ENCODE peak calls at places on chromosomes 11 and 22, in four cellular contexts. One of them, this sample, is unnamed.

GRCh38 chr11:58928082-58928574 is 11.2 kb upstream of the GLYATL1 start:
- DNase-seq in AG09319: no peak
- DNase-seq in foreskin fibroblast: peak; percentile 42
- DNase-seq in CD4-positive, alpha-beta T cell: no peak
- DNase-seq in this sample: no peak

GRCh38 chr11:121367434-121367833 is 74.9 kb downstream of the SC5D start:
- DNase-seq in AG09319: no peak
- DNase-seq in foreskin fibroblast: peak; percentile 4
- DNase-seq in CD4-positive, alpha-beta T cell: no peak
- DNase-seq in this sample: peak; percentile 79

GRCh38 chr22:38815844-38816243 is 21.9 kb upstream of the DNAL4 start:
- DNase-seq in AG09319: no peak
- DNase-seq in foreskin fibroblast: no peak
- DNase-seq in CD4-positive, alpha-beta T cell: no peak
- DNase-seq in this sample: no peak

GRCh38 chr22:50236731-50237409 is 8.0 kb downstream of the TUBGCP6 start:
- DNase-seq in AG09319: no peak
- DNase-seq in foreskin fibroblast: peak; percentile 53
- DNase-seq in CD4-positive, alpha-beta T cell: no peak
- DNase-seq in this sample: no peak

GRCh38 chr11:121372028-121372427 is 79.5 kb downstream of the SC5D start:
- DNase-seq in AG09319: no peak
- DNase-seq in foreskin fibroblast: no peak
- DNase-seq in CD4-positive, alpha-beta T cell: no peak
- DNase-seq in this sample: no peak

GRCh38 chr22:28976588-28976987 is 85.0 kb downstream of the C22orf31 start:
- DNase-seq in AG09319: no peak
- DNase-seq in foreskin fibroblast: peak; percentile 84
- DNase-seq in CD4-positive, alpha-beta T cell: no peak
- DNase-seq in this sample: no peak

GRCh38 chr22:28442264-28442950 is 237.2 kb downstream of the TTC28 start:
- DNase-seq in AG09319: peak; percentile 38
- DNase-seq in foreskin fibroblast: peak; percentile 89
- DNase-seq in CD4-positive, alpha-beta T cell: peak; percentile 37
- DNase-seq in this sample: peak; percentile 90

GRCh38 chr11:134762248-134763029 is 350.4 kb upstream of the B3GAT1 start:
- DNase-seq in AG09319: no peak
- DNase-seq in foreskin fibroblast: no peak
- DNase-seq in CD4-positive, alpha-beta T cell: no peak
- DNase-seq in this sample: no peak

GRCh38 chr22:43437871-43438475 is 26.2 kb downstream of the MPPED1 start:
- DNase-seq in AG09319: no peak
- DNase-seq in foreskin fibroblast: no peak
- DNase-seq in CD4-positive, alpha-beta T cell: no peak
- DNase-seq in this sample: no peak

GRCh38 chr22:42430486-42431125 is 1.6 kb downstream of the NFAM1 start:
- DNase-seq in AG09319: no peak
- DNase-seq in foreskin fibroblast: no peak
- DNase-seq in CD4-positive, alpha-beta T cell: no peak
- DNase-seq in this sample: no peak

GRCh38 chr22:45201678-45202332 is 38.1 kb downstream of the NUP50 start:
- DNase-seq in AG09319: peak; percentile 57
- DNase-seq in foreskin fibroblast: peak; percentile 48
- DNase-seq in CD4-positive, alpha-beta T cell: no peak
- DNase-seq in this sample: no peak

GRCh38 chr22:27537481-27537891 is 264.1 kb downstream of the MN1 start:
- DNase-seq in AG09319: no peak
- DNase-seq in foreskin fibroblast: peak; percentile 34
- DNase-seq in CD4-positive, alpha-beta T cell: no peak
- DNase-seq in this sample: no peak

GRCh38 chr22:37121887-37122591 is 12.5 kb upstream of the TMPRSS6 start:
- DNase-seq in AG09319: no peak
- DNase-seq in foreskin fibroblast: peak; percentile 36
- DNase-seq in CD4-positive, alpha-beta T cell: peak; percentile 85
- DNase-seq in this sample: peak; percentile 86

GRCh38 chr11:34565417-34566208 is 52.0 kb upstream of the ELF5 start:
- DNase-seq in AG09319: no peak
- DNase-seq in foreskin fibroblast: no peak
- DNase-seq in CD4-positive, alpha-beta T cell: no peak
- DNase-seq in this sample: peak; percentile 41

GRCh38 chr11:134412508-134413333 is 679 bp upstream of the B3GAT1 start:
- DNase-seq in AG09319: no peak
- DNase-seq in foreskin fibroblast: no peak
- DNase-seq in CD4-positive, alpha-beta T cell: no peak
- DNase-seq in this sample: peak; percentile 24

GRCh38 chr11:100831929-100832480 is 144.9 kb downstream of the ARHGAP42 start:
- DNase-seq in AG09319: no peak
- DNase-seq in foreskin fibroblast: peak; percentile 53
- DNase-seq in CD4-positive, alpha-beta T cell: no peak
- DNase-seq in this sample: no peak

GRCh38 chr22:24803064-24803542 is 2.9 kb upstream of the SGSM1 start:
- DNase-seq in AG09319: no peak
- DNase-seq in foreskin fibroblast: peak; percentile 49
- DNase-seq in CD4-positive, alpha-beta T cell: peak; percentile 54
- DNase-seq in this sample: peak; percentile 72

GRCh38 chr11:112298535-112298934 is 37.9 kb upstream of the PLET1 start:
- DNase-seq in AG09319: no peak
- DNase-seq in foreskin fibroblast: no peak
- DNase-seq in CD4-positive, alpha-beta T cell: no peak
- DNase-seq in this sample: no peak

GRCh38 chr22:48832592-48832991 is 995.1 kb downstream of the BRD1 start:
- DNase-seq in AG09319: no peak
- DNase-seq in foreskin fibroblast: no peak
- DNase-seq in CD4-positive, alpha-beta T cell: no peak
- DNase-seq in this sample: no peak

GRCh38 chr22:19357270-19358105 is 66.0 kb upstream of the CLTCL1 start:
- DNase-seq in AG09319: peak; percentile 48
- DNase-seq in foreskin fibroblast: peak; percentile 23
- DNase-seq in CD4-positive, alpha-beta T cell: no peak
- DNase-seq in this sample: no peak

GRCh38 chr11:46386674-46387073 is 4.9 kb downstream of the CHRM4 start:
- DNase-seq in AG09319: no peak
- DNase-seq in foreskin fibroblast: peak; percentile 47
- DNase-seq in CD4-positive, alpha-beta T cell: no peak
- DNase-seq in this sample: no peak

GRCh38 chr11:125443767-125444311 is 52.2 kb downstream of the FEZ1 start:
- DNase-seq in AG09319: no peak
- DNase-seq in foreskin fibroblast: no peak
- DNase-seq in CD4-positive, alpha-beta T cell: no peak
- DNase-seq in this sample: no peak

GRCh38 chr11:65436412-65437032 is 13.9 kb downstream of the NEAT1 start:
- DNase-seq in AG09319: no peak
- DNase-seq in foreskin fibroblast: peak; percentile 26
- DNase-seq in CD4-positive, alpha-beta T cell: no peak
- DNase-seq in this sample: no peak

GRCh38 chr11:10204021-10204420 is 90.0 kb downstream of the SBF2 start:
- DNase-seq in AG09319: no peak
- DNase-seq in foreskin fibroblast: no peak
- DNase-seq in CD4-positive, alpha-beta T cell: no peak
- DNase-seq in this sample: no peak

GRCh38 chr11:72813740-72814138 is 472 bp upstream of the ATG16L2 start:
- DNase-seq in AG09319: no peak
- DNase-seq in foreskin fibroblast: peak; percentile 92
- DNase-seq in CD4-positive, alpha-beta T cell: no peak
- DNase-seq in this sample: peak; percentile 88

GRCh38 chr22:37193629-37194191 is 5.7 kb upstream of the C1QTNF6 start:
- DNase-seq in AG09319: no peak
- DNase-seq in foreskin fibroblast: peak; percentile 50
- DNase-seq in CD4-positive, alpha-beta T cell: no peak
- DNase-seq in this sample: no peak

GRCh38 chr11:13276454-13276851 is 1.1 kb upstream of the BMAL1 start:
- DNase-seq in AG09319: no peak
- DNase-seq in foreskin fibroblast: peak; percentile 15
- DNase-seq in CD4-positive, alpha-beta T cell: no peak
- DNase-seq in this sample: no peak

GRCh38 chr11:73818838-73819237 is 31.2 kb downstream of the MRPL48 start:
- DNase-seq in AG09319: no peak
- DNase-seq in foreskin fibroblast: peak; percentile 43
- DNase-seq in CD4-positive, alpha-beta T cell: no peak
- DNase-seq in this sample: no peak

GRCh38 chr11:112584674-112585073 is 324.0 kb upstream of the PLET1 start:
- DNase-seq in AG09319: no peak
- DNase-seq in foreskin fibroblast: no peak
- DNase-seq in CD4-positive, alpha-beta T cell: no peak
- DNase-seq in this sample: no peak

GRCh38 chr11:3202759-3203158 is 15.9 kb downstream of the MRGPRG start:
- DNase-seq in AG09319: no peak
- DNase-seq in foreskin fibroblast: peak; percentile 50
- DNase-seq in CD4-positive, alpha-beta T cell: no peak
- DNase-seq in this sample: no peak

GRCh38 chr22:43999378-43999777 is 24.7 kb upstream of the PARVB start:
- DNase-seq in AG09319: no peak
- DNase-seq in foreskin fibroblast: no peak
- DNase-seq in CD4-positive, alpha-beta T cell: no peak
- DNase-seq in this sample: no peak

GRCh38 chr11:115501895-115502589 is 2.2 kb downstream of the CADM1 start:
- DNase-seq in AG09319: no peak
- DNase-seq in foreskin fibroblast: no peak
- DNase-seq in CD4-positive, alpha-beta T cell: no peak
- DNase-seq in this sample: peak; percentile 38

GRCh38 chr22:35961480-35961902 is 67.1 kb downstream of the RBFOX2 start:
- DNase-seq in AG09319: peak; percentile 51
- DNase-seq in foreskin fibroblast: peak; percentile 89
- DNase-seq in CD4-positive, alpha-beta T cell: no peak
- DNase-seq in this sample: no peak

GRCh38 chr22:35963237-35963810 is 65.3 kb downstream of the RBFOX2 start:
- DNase-seq in AG09319: no peak
- DNase-seq in foreskin fibroblast: no peak
- DNase-seq in CD4-positive, alpha-beta T cell: no peak
- DNase-seq in this sample: no peak

GRCh38 chr22:35970601-35971417 is 57.8 kb downstream of the RBFOX2 start:
- DNase-seq in AG09319: no peak
- DNase-seq in foreskin fibroblast: no peak
- DNase-seq in CD4-positive, alpha-beta T cell: no peak
- DNase-seq in this sample: no peak

GRCh38 chr22:35967046-35967397 is 61.6 kb downstream of the RBFOX2 start:
- DNase-seq in AG09319: no peak
- DNase-seq in foreskin fibroblast: no peak
- DNase-seq in CD4-positive, alpha-beta T cell: no peak
- DNase-seq in this sample: no peak

DNA sequence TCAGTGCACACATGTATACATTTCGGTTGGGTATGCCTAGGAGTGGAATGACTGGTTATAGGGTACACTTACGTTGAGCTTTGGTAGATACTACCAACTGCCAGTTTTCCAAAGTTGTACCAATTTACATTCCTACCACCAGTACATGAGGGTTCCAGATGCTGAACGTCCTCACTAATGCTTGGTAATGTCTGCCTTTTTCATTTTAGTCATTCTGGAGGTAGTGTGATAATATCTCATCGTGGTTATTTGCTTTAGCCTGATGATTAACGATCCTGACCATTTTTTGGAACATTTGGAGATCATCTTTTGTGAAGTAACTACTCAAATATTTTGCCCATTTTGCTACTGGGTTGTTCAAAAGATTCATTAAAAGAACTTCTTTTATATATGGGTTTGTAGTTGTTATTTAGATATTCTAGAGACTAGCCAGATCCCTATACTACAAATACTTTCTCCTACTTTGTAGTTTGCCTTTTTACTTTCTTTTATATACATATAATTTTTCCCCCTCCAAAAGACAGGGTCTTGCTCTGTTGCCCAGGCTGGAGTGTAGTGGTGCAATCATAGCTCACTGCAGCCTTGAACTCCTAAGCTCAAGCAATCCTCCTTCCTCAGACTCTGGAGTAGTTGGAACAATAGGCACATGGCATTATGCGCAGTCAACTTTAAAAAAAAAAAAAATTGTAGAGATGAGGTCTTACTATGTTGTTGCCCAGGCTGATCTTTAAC is 62.1 kb downstream of the RBFOX2 start:
- DNase-seq in AG09319: no peak
- DNase-seq in foreskin fibroblast: peak; percentile 74
- DNase-seq in CD4-positive, alpha-beta T cell: no peak
- DNase-seq in this sample: no peak
- TF ChIP-seq CTCF in AG09319: no peak
- TF ChIP-seq CTCF in foreskin fibroblast: peak; percentile 16
- TF ChIP-seq CTCF in CD4-positive, alpha-beta T cell: no peak
- TF ChIP-seq CTCF in this sample: no peak

DNA sequence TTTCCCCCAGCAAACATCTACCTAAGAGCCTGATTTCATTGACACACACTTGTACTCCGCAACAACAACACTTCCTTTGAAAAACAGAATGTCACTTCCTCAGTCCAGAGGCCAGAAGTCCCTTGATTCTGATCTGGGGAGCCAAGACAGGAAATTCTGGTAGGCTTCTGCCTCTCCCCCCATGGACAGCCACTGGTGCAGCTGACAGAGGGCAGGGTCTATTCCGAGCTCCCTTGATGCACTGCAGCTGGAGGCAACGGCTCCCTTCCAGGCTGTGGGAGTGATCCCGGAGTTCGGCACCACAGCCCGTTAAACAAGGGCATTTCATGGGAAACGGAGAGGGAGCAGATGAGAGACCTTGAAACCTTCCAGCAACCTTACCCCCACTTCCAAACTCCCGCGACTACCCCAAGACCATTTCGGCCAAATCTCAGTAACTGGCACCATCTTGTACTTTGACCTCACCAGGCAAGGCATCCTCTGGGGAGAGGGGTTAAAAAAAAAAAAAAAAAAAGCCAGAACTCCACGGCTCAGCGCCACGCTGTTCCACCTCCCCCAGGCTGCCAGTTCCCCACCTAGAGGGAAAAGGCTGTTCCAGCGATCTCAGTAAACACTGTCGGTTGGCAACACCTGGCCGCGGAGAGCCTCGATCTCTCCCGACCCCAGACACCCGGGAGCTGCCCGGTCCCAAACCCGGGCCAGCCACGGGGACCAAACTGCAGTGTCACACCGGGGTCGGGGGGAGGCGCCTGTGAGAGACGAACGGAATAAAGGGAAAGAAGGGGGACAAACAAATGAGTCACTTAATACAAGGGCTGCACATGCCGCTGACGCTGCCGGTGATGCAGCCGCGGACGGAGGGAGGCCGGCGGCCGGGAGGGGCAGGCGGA is 1.1 kb downstream of the GAB2 start:
- DNase-seq in AG09319: peak; percentile 64
- DNase-seq in foreskin fibroblast: peak; percentile 92
- DNase-seq in CD4-positive, alpha-beta T cell: peak; percentile 68
- DNase-seq in this sample: peak; percentile 82
- TF ChIP-seq CTCF in AG09319: peak; percentile 58
- TF ChIP-seq CTCF in foreskin fibroblast: peak; percentile 23
- TF ChIP-seq CTCF in CD4-positive, alpha-beta T cell: peak; percentile 73
- TF ChIP-seq CTCF in this sample: peak; percentile 76

DNA sequence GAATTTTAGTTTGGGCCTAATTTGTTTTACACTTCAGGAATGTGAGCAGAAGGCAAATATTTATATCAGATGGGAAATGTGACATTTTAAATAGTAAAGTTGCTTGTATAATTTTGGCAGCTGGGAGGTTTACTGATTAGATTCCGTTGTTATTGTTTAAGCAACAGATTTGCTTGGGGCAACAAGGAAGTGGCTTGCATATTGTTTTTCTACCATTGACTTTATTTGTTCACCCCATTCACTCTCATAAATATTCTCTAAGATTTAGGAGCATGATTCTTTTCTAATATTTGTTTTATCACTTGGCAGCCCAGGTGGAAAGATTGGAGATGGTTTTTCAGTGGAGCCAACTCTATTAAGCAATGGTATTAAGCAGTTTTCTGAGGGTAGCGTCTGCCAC is 40.5 kb upstream of the RAG2 start:
- DNase-seq in AG09319: no peak
- DNase-seq in foreskin fibroblast: no peak
- DNase-seq in CD4-positive, alpha-beta T cell: no peak
- DNase-seq in this sample: no peak
- TF ChIP-seq CTCF in AG09319: no peak
- TF ChIP-seq CTCF in foreskin fibroblast: no peak
- TF ChIP-seq CTCF in CD4-positive, alpha-beta T cell: no peak
- TF ChIP-seq CTCF in this sample: no peak

GRCh38 chr22:16962501-16962900 is 45.5 kb downstream of the GAB4 start:
- DNase-seq in AG09319: no peak
- DNase-seq in foreskin fibroblast: no peak
- DNase-seq in CD4-positive, alpha-beta T cell: no peak
- DNase-seq in this sample: no peak
- TF ChIP-seq CTCF in AG09319: no peak
- TF ChIP-seq CTCF in foreskin fibroblast: no peak
- TF ChIP-seq CTCF in CD4-positive, alpha-beta T cell: no peak
- TF ChIP-seq CTCF in this sample: no peak